ENCODE peak calls at places on chromosomes 7 and 10, in six cellular contexts. K, M, C, O, Y and X are unnamed samples.

GRCh38 chr10:106147050-106147449 is 1017.5 kb downstream of the SORCS1 start:
- DNase-seq in K (no peak), M (no peak), C (peak), O (no peak), Y (no peak), X (peak)

GRCh38 chr7:101536232-101536631 is 92.9 kb downstream of the MYL10 start:
- DNase-seq in K (no peak), M (no peak), C (no peak), O (no peak), Y (no peak), X (no peak)

GRCh38 chr7:964401-965231 is 10.1 kb upstream of the ADAP1 start:
- DNase-seq in K (no peak), M (peak), C (no peak), O (peak), Y (peak), X (peak)

GRCh38 chr10:103720328-103720963 is 134.9 kb downstream of the SH3PXD2A start:
- DNase-seq in K (no peak), M (no peak), C (no peak), O (no peak), Y (no peak), X (no peak)

GRCh38 chr7:27873981-27874957 is 134.3 kb downstream of the TAX1BP1 start:
- DNase-seq in K (no peak), M (peak), C (no peak), O (no peak), Y (no peak), X (no peak)

GRCh38 chr10:80900661-80901060 is 363.0 kb downstream of the SH2D4B start:
- DNase-seq in K (no peak), M (no peak), C (no peak), O (no peak), Y (no peak), X (no peak)

GRCh38 chr7:93949468-93949867 is 27.9 kb downstream of the GNG11 start:
- DNase-seq in K (no peak), M (peak), C (peak), O (no peak), Y (no peak), X (no peak)

GRCh38 chr7:144857463-144857862 is 21.6 kb upstream of the TPK1 start:
- DNase-seq in K (no peak), M (no peak), C (no peak), O (no peak), Y (no peak), X (no peak)

GRCh38 chr10:48206470-48207250 is 67.8 kb downstream of the FRMPD2 start:
- DNase-seq in K (no peak), M (no peak), C (no peak), O (no peak), Y (no peak), X (no peak)

GRCh38 chr7:38881015-38881414 is 28.0 kb downstream of the VPS41 start:
- DNase-seq in K (no peak), M (no peak), C (no peak), O (peak), Y (no peak), X (no peak)

GRCh38 chr7:2522780-2523433 is 3.3 kb downstream of the LFNG start:
- DNase-seq in K (peak), M (peak), C (peak), O (peak), Y (no peak), X (peak)

GRCh38 chr10:15238553-15239335 is 70.3 kb upstream of the NMT2 start:
- DNase-seq in K (no peak), M (peak), C (no peak), O (no peak), Y (no peak), X (no peak)

GRCh38 chr10:366186-366585 is 230.9 kb downstream of the ZMYND11 start:
- DNase-seq in K (no peak), M (no peak), C (no peak), O (no peak), Y (no peak), X (no peak)

GRCh38 chr7:143381427-143382125 is 431 bp downstream of the ZYX start:
- DNase-seq in K (no peak), M (peak), C (peak), O (no peak), Y (no peak), X (peak)

GRCh38 chr10:128102480-128103228 is 23.6 kb downstream of the MKI67 start:
- DNase-seq in K (no peak), M (no peak), C (no peak), O (no peak), Y (no peak), X (no peak)

GRCh38 chr10:103736763-103737162 is 118.6 kb downstream of the SH3PXD2A start:
- DNase-seq in K (peak), M (no peak), C (no peak), O (peak), Y (no peak), X (peak)

GRCh38 chr7:25148772-25149575 is 23.9 kb upstream of the CYCS start:
- DNase-seq in K (no peak), M (peak), C (no peak), O (peak), Y (no peak), X (no peak)

GRCh38 chr10:78339251-78339650 is 305.6 kb downstream of the RPS24 start:
- DNase-seq in K (no peak), M (no peak), C (no peak), O (no peak), Y (no peak), X (no peak)

GRCh38 chr10:30185916-30186315 is 126.5 kb upstream of the JCAD start:
- DNase-seq in K (no peak), M (peak), C (no peak), O (no peak), Y (no peak), X (no peak)

GRCh38 chr7:97005764-97006145 is 402 bp downstream of the DLX6 start:
- DNase-seq in K (no peak), M (no peak), C (no peak), O (no peak), Y (no peak), X (no peak)

GRCh38 chr7:97004931-97005763 is at the start of gene DLX6:
- DNase-seq in K (no peak), M (peak), C (peak), O (peak), Y (peak), X (peak)

GRCh38 chr7:97004237-97004930 is 969 bp upstream of the DLX6 start:
- DNase-seq in K (no peak), M (no peak), C (no peak), O (peak), Y (peak), X (no peak)

GRCh38 chr7:97006951-97007861 is 1.9 kb downstream of the DLX6 start:
- DNase-seq in K (no peak), M (no peak), C (no peak), O (peak), Y (no peak), X (peak)

GRCh38 chr7:97006146-97006950 is 995 bp downstream of the DLX6 start:
- DNase-seq in K (no peak), M (peak), C (peak), O (peak), Y (peak), X (peak)
- TF ChIP-seq EZH2 in K (no peak), M (no peak), C (no peak), O (no peak), Y (no peak), X (no peak)

DNA sequence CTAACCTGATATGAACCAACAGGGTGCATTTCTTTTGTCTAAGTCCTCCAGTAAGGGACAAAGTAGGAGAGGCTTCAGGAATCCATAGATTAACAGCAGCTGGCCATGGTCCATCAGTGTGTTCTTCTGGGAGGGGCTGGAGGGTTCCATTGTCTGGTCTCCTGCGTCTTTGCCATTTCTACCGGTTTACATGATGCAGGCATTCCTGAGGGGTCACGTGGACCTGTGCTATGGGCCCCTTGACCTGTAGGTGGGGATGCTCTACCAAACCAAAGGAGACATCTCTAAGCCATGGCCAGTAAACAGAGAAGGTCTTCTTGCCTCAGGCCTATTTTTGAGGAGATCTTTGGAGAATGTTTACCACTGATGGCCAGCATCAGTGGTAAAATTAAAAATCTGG is 28.7 kb upstream of the HABP2 start:
- DNase-seq in K (no peak), M (no peak), C (no peak), O (peak), Y (no peak), X (peak)
- TF ChIP-seq EZH2phosphoT487 in K (no peak), M (no peak), C (no peak), O (no peak), Y (no peak), X (no peak)

DNA sequence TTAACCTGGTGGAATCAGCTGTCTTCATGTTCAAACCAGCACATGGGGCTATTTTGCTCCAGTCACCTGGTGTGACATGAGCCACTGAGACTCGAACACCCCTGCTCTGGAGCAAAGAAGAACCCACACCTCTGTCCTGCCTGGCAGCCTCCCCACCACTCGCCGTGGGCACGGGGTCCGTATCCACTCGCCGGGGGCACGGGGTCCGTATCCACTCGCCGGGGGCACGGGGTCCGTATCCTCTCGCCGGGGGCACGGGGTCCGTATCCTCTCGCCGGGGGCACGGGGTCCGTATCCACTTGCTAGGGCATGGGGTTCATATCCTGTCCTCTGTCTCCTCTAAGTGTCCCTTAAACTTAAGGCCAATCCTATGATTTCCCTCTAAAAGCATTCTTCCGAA is 558.7 kb downstream of the PTPRN2 start:
- DNase-seq in K (no peak), M (no peak), C (no peak), O (no peak), Y (no peak), X (no peak)
- H3K4me3 ChIP-seq in K (no peak), M (no peak), C (no peak), O (no peak), Y (no peak), X (no peak)

GRCh38 chr10:101778781-101779543 is 3.0 kb upstream of the FGF8 start:
- DNase-seq in K (no peak), M (peak), C (peak), O (peak), Y (peak), X (peak)
- TF ChIP-seq EZH2 in K (no peak), M (no peak), C (peak), O (no peak), Y (no peak), X (peak)

GRCh38 chr10:44264244-44264643 is 120.7 kb downstream of the CXCL12 start:
- DNase-seq in K (no peak), M (peak), C (no peak), O (no peak), Y (no peak), X (no peak)
- TF ChIP-seq EZH2phosphoT487 in K (no peak), M (no peak), C (no peak), O (no peak), Y (no peak), X (no peak)